ENCODE peak calls at places on chromosome 9, in five cellular contexts. E, C, T, R and A are unnamed samples.

GRCh38 chr9:107239474-107239873 is 43.6 kb upstream of the RAD23B start:
- DNase-seq in E (no peak), C (no peak), T (no peak), R (no peak), A (no peak)

GRCh38 chr9:136657975-136658848 is 4.5 kb upstream of the EGFL7 start:
- DNase-seq in E (no peak), C (no peak), T (no peak), R (no peak), A (no peak)

GRCh38 chr9:14532716-14533115 is 160.5 kb downstream of the ZDHHC21 start:
- DNase-seq in E (no peak), C (no peak), T (no peak), R (no peak), A (no peak)

GRCh38 chr9:36319806-36320205 is 61.6 kb upstream of the GNE start:
- DNase-seq in E (no peak), C (peak), T (peak), R (peak), A (no peak)

GRCh38 chr9:74281674-74282073 is 215.5 kb upstream of the RORB start:
- DNase-seq in E (no peak), C (no peak), T (no peak), R (no peak), A (no peak)

GRCh38 chr9:79581794-79582193 is 10.0 kb downstream of the TLE4 start:
- DNase-seq in E (no peak), C (no peak), T (no peak), R (no peak), A (no peak)

GRCh38 chr9:113152699-113153098 is 1.9 kb downstream of the SLC31A2 start:
- DNase-seq in E (no peak), C (no peak), T (peak), R (no peak), A (no peak)

GRCh38 chr9:137129089-137129455 is 9.9 kb upstream of the GRIN1 start:
- DNase-seq in E (no peak), C (peak), T (no peak), R (no peak), A (no peak)

GRCh38 chr9:114037249-114037648 is 40.9 kb downstream of the AMBP start:
- DNase-seq in E (no peak), C (no peak), T (peak), R (no peak), A (no peak)

GRCh38 chr9:127661342-127661741 is 45.4 kb upstream of the CFAP157 start:
- DNase-seq in E (no peak), C (no peak), T (no peak), R (no peak), A (no peak)

GRCh38 chr9:72478993-72479392 is 42.4 kb upstream of the TMC1 start:
- DNase-seq in E (no peak), C (no peak), T (no peak), R (no peak), A (no peak)

GRCh38 chr9:138075961-138076649 is 198.5 kb downstream of the CACNA1B start:
- DNase-seq in E (no peak), C (peak), T (no peak), R (peak), A (no peak)

GRCh38 chr9:84703793-84704192 is 34.3 kb downstream of the NTRK2 start:
- DNase-seq in E (no peak), C (no peak), T (no peak), R (no peak), A (no peak)

GRCh38 chr9:91572044-91572443 is 148.4 kb upstream of the NFIL3 start:
- DNase-seq in E (no peak), C (no peak), T (peak), R (no peak), A (no peak)

GRCh38 chr9:105154723-105155191 is 89.7 kb upstream of the SLC44A1 start:
- DNase-seq in E (no peak), C (no peak), T (no peak), R (no peak), A (no peak)

GRCh38 chr9:129835860-129836223 is 584 bp downstream of the USP20 start:
- DNase-seq in E (no peak), C (no peak), T (no peak), R (no peak), A (no peak)

GRCh38 chr9:126528967-126529366 is 84.8 kb upstream of the LMX1B start:
- DNase-seq in E (no peak), C (no peak), T (no peak), R (no peak), A (no peak)

GRCh38 chr9:108859459-108860114 is 2.5 kb upstream of the ACTL7A start:
- DNase-seq in E (no peak), C (no peak), T (no peak), R (no peak), A (no peak)

GRCh38 chr9:126319651-126320050 is 7.0 kb upstream of the MVB12B start:
- DNase-seq in E (no peak), C (no peak), T (no peak), R (no peak), A (no peak)

GRCh38 chr9:129456549-129457324 is 164.2 kb downstream of the C9orf50 start:
- DNase-seq in E (no peak), C (no peak), T (no peak), R (no peak), A (no peak)

GRCh38 chr9:74951725-74952151 is 974 bp downstream of the C9orf40 start:
- DNase-seq in E (peak), C (peak), T (peak), R (peak), A (no peak)

GRCh38 chr9:77156646-77157371 is 20.5 kb upstream of the VPS13A start:
- DNase-seq in E (no peak), C (no peak), T (no peak), R (no peak), A (no peak)
- H3K4me3 ChIP-seq in E (no peak), C (no peak), T (no peak), R (no peak), A (no peak)

GRCh38 chr9:133784731-133785561 is 46.8 kb upstream of the SARDH start:
- DNase-seq in E (no peak), C (no peak), T (no peak), R (no peak), A (no peak)

GRCh38 chr9:133785753-133786370 is 47.7 kb upstream of the SARDH start:
- DNase-seq in E (no peak), C (no peak), T (no peak), R (no peak), A (no peak)

GRCh38 chr9:133786936-133787748 is 49.0 kb upstream of the SARDH start:
- DNase-seq in E (no peak), C (no peak), T (no peak), R (no peak), A (no peak)

GRCh38 chr9:133787749-133788015 is 49.5 kb upstream of the SARDH start:
- DNase-seq in E (no peak), C (peak), T (no peak), R (no peak), A (no peak)

GRCh38 chr9:133786371-133786753 is 48.2 kb upstream of the SARDH start:
- DNase-seq in E (no peak), C (no peak), T (no peak), R (no peak), A (no peak)
- H3K4me3 ChIP-seq in E (no peak), C (no peak), T (no peak), R (no peak), A (no peak)

GRCh38 chr9:23291001-23291400 is 535.0 kb downstream of the ELAVL2 start:
- DNase-seq in E (no peak), C (no peak), T (no peak), R (no peak), A (no peak)
- H3K4me3 ChIP-seq in E (no peak), C (no peak), T (no peak), R (no peak), A (no peak)

DNA sequence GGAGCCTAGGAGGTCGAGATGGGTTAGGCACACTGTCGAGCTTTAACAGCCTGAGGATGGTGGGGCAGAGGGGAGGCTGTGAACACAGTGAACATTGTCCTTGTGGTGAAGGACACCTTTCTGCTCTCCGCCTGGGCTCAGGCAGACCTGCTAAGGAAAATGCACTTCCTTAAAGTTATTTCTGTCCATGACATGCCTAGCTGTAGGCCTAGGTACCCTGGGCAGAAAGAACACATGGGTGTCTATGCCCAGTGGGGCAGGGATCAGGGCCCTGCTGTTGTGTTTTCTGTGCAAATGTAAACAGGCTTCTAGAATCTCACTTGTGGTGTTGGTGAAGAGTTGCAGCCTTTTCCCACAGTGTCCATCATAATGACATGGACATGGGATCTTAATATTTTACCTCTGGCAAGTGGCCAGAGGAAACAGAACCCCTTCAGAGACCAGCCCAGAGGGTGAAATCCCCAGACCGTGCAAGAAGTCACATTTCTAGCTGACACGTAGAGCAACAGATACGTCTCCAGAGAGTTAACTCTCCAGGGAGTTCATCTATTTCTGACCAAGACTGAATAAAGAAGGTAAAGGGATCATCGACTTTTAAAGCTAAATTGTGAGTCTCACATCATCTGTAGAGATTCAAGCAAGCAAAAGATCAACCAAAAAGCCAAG is 79.2 kb downstream of the C9orf152 start:
- DNase-seq in E (no peak), C (no peak), T (no peak), R (no peak), A (no peak)
- H3K4me3 ChIP-seq in E (no peak), C (no peak), T (no peak), R (no peak), A (no peak)

GRCh38 chr9:117782931-117783788 is 79.0 kb downstream of the TLR4 start:
- DNase-seq in E (peak), C (peak), T (peak), R (peak), A (no peak)
- H3K4me3 ChIP-seq in E (peak), C (peak), T (peak), R (peak), A (peak)

DNA sequence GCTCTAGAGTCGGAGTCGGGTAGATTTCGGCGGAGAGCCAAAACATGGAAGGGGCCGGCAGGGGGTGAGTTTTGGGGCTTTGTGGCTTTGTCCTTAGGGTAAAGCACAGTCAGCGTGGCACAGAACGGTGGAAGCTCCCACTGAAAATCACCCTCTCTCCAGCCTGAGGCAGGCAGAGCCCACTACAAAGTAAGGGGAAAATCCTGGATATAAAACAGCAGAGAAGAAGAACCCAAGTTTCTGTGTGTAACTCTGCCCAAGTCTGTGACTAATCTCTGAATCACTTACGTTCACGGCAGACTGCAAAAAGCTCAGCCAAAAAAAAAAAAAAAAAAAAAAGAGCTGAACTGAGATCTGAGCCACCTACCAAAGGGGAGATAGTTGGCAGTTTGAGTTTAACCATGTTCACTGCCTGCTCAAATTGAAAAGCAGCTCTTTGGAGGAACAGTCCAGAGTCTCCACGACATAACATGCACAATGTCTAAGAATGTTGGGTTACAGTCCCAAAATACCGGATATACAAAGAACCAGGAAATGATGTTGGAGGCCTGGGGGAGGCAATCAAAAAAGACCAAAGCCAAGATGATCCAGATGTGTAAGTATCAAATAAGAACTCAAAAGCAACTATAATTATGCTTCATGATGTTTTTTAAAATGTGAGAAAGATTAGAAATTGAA is 26.7 kb upstream of the OR2K2 start:
- DNase-seq in E (no peak), C (no peak), T (no peak), R (no peak), A (no peak)
- H3K4me3 ChIP-seq in E (no peak), C (peak), T (no peak), R (peak), A (peak)

GRCh38 chr9:18474778-18475177 is 825 bp downstream of the ADAMTSL1 start:
- DNase-seq in E (no peak), C (no peak), T (no peak), R (no peak), A (no peak)

GRCh38 chr9:18472435-18472834 is 1.5 kb upstream of the ADAMTSL1 start:
- DNase-seq in E (no peak), C (no peak), T (no peak), R (no peak), A (no peak)

GRCh38 chr9:18472915-18473314 is 1.0 kb upstream of the ADAMTSL1 start:
- DNase-seq in E (no peak), C (no peak), T (no peak), R (no peak), A (no peak)

GRCh38 chr9:18477121-18477705 is 3.3 kb downstream of the ADAMTSL1 start:
- DNase-seq in E (no peak), C (no peak), T (no peak), R (no peak), A (no peak)

GRCh38 chr9:18473551-18474279 is at the start of gene ADAMTSL1:
- DNase-seq in E (no peak), C (peak), T (peak), R (no peak), A (no peak)
- H3K4me3 ChIP-seq in E (no peak), C (peak), T (peak), R (peak), A (peak)